ENCODE peak calls at places on chromosomes 13 and 19, in eight cellular contexts. W is GM23338, U is breast epithelium, H is endothelial cell of umbilical vein, V is transverse colon, B is HepG2, R is sigmoid colon, P is Panc1. S is an unnamed sample.

GRCh38 chr19:9839415-9839814 is 4.3 kb downstream of the PIN1 start:
- DNase-seq in B (no peak), W (no peak), P (no peak), V (no peak), H (no peak), R (no peak), U (no peak), S (no peak)

GRCh38 chr13:26719356-26719945 is 41.1 kb downstream of the GPR12 start:
- DNase-seq in R (no peak), H (peak), V (no peak), W (peak), U (no peak), B (no peak), P (no peak), S (peak)

GRCh38 chr19:55519461-55520311 is 17.2 kb downstream of the SBK2 start:
- DNase-seq in V (no peak), H (no peak), P (peak), W (no peak), B (peak), U (no peak), R (no peak), S (no peak)

GRCh38 chr19:3783660-3784584 is 2.3 kb downstream of the MATK start:
- DNase-seq in W (peak), V (no peak), P (no peak), U (no peak), R (no peak), B (peak), H (no peak), S (no peak)

GRCh38 chr19:38557205-38557799 is 60.5 kb downstream of the MAP4K1 start:
- DNase-seq in V (peak), H (no peak), R (no peak), P (no peak), W (no peak), U (no peak), B (no peak), S (no peak)

GRCh38 chr19:13001502-13002388 is 6.5 kb downstream of the NFIX start:
- DNase-seq in V (peak), B (no peak), H (no peak), W (no peak), P (no peak), R (peak), U (peak), S (no peak)

GRCh38 chr19:9793051-9793591 is 24.6 kb upstream of the ZNF846 start:
- DNase-seq in B (no peak), H (no peak), U (peak), V (peak), W (peak), P (no peak), R (peak), S (no peak)

GRCh38 chr13:42247883-42248282 is 24.1 kb upstream of the AKAP11 start:
- DNase-seq in P (no peak), U (no peak), H (no peak), V (no peak), B (no peak), W (no peak), R (no peak), S (no peak)

GRCh38 chr13:34420975-34421719 is 520.9 kb upstream of the NBEA start:
- DNase-seq in P (no peak), U (no peak), W (peak), V (no peak), R (no peak), H (no peak), B (no peak), S (no peak)

GRCh38 chr13:110297771-110298170 is 9.2 kb downstream of the COL4A1 start:
- DNase-seq in H (no peak), R (no peak), U (no peak), W (no peak), B (no peak), V (no peak), P (no peak), S (no peak)

GRCh38 chr19:21568816-21569496 is 63.6 kb downstream of the ZNF429 start:
- DNase-seq in W (peak), R (peak), P (no peak), V (peak), U (peak), H (no peak), B (no peak), S (no peak)

GRCh38 chr19:28023064-28023463 is 1189.9 kb downstream of the UQCRFS1 start:
- DNase-seq in W (no peak), B (no peak), U (no peak), H (no peak), V (no peak), P (no peak), R (no peak), S (peak)

GRCh38 chr13:95615539-95615938 is 29.0 kb downstream of the DZIP1 start:
- DNase-seq in H (no peak), U (no peak), W (no peak), V (no peak), P (no peak), B (no peak), R (no peak), S (no peak)

GRCh38 chr19:56152644-56153043 is 11.6 kb downstream of the ZNF444 start:
- DNase-seq in B (no peak), V (no peak), H (no peak), P (no peak), W (no peak), U (no peak), R (no peak), S (no peak)

GRCh38 chr13:100664171-100664900 is 10.3 kb downstream of the TMTC4 start:
- DNase-seq in W (no peak), P (no peak), V (no peak), B (no peak), R (no peak), U (no peak), H (no peak), S (peak)

GRCh38 chr13:114078501-114079451 is 53.6 kb downstream of the RASA3 start:
- DNase-seq in P (no peak), U (peak), R (peak), W (no peak), B (no peak), H (no peak), V (peak), S (no peak)

GRCh38 chr13:109389892-109390345 is 396.5 kb downstream of the IRS2 start:
- DNase-seq in B (no peak), P (no peak), R (no peak), H (no peak), V (no peak), U (no peak), W (no peak), S (no peak)

GRCh38 chr19:39969266-39969665 is 1.7 kb upstream of the PSMC4 start:
- DNase-seq in U (no peak), H (no peak), V (no peak), B (peak), R (no peak), W (no peak), P (no peak), S (no peak)

GRCh38 chr13:40966298-40966697 is 52.8 kb downstream of the ELF1 start:
- DNase-seq in B (no peak), V (no peak), U (no peak), R (no peak), W (no peak), H (no peak), P (no peak), S (no peak)

GRCh38 chr13:85693889-85694511 is 105.2 kb downstream of the SLITRK6 start:
- DNase-seq in U (no peak), H (no peak), P (peak), B (no peak), W (peak), R (no peak), V (no peak), S (no peak)

GRCh38 chr13:59867867-59868266 is 295.9 kb downstream of the DIAPH3 start:
- DNase-seq in U (no peak), V (no peak), W (no peak), R (no peak), H (no peak), P (no peak), B (no peak), S (no peak)

GRCh38 chr13:52371736-52372247 is 34.2 kb downstream of the THSD1 start:
- DNase-seq in P (no peak), W (no peak), B (peak), U (no peak), H (peak), V (no peak), R (no peak), S (no peak)

GRCh38 chr19:944171-944567 is 18.3 kb downstream of the ARID3A start:
- DNase-seq in B (no peak), U (no peak), W (no peak), V (peak), H (no peak), P (no peak), R (no peak), S (no peak)

GRCh38 chr19:11457831-11458230 is 22.4 kb downstream of the PRKCSH start:
- DNase-seq in P (no peak), R (no peak), U (no peak), H (no peak), V (no peak), B (no peak), W (no peak), S (no peak)

GRCh38 chr19:41499899-41500298 is 56.9 kb downstream of the ERICH4 start:
- DNase-seq in V (no peak), B (no peak), W (no peak), H (no peak), U (no peak), P (no peak), R (no peak), S (no peak)

GRCh38 chr19:41500443-41500842 is 57.5 kb downstream of the ERICH4 start:
- DNase-seq in P (no peak), V (no peak), U (no peak), W (no peak), R (no peak), B (no peak), H (peak), S (no peak)

GRCh38 chr19:41505105-41505504 is 62.1 kb downstream of the ERICH4 start:
- DNase-seq in P (no peak), W (no peak), V (no peak), H (no peak), U (no peak), B (no peak), R (no peak), S (no peak)

GRCh38 chr19:41501854-41502253 is 58.9 kb downstream of the ERICH4 start:
- DNase-seq in W (no peak), P (no peak), V (no peak), U (no peak), R (no peak), H (no peak), B (no peak), S (no peak)
- H3K27ac ChIP-seq in W (no peak), P (no peak), V (no peak), U (peak), R (peak), H (peak), B (no peak), S (no peak)

GRCh38 chr13:112905990-112906641 is 62.9 kb upstream of the MCF2L start:
- DNase-seq in H (no peak), V (no peak), B (peak), U (peak), R (no peak), P (no peak), W (peak), S (no peak)
- TF ChIP-seq POLR2AphosphoS5 in H (no peak), V (no peak), B (no peak), U (no peak), R (no peak), P (no peak), W (peak), S (no peak)

GRCh38 chr19:30666301-30666803 is 294.2 kb downstream of the ZNF536 start:
- DNase-seq in B (peak), U (no peak), P (peak), V (peak), R (no peak), H (peak), W (peak), S (no peak)

GRCh38 chr19:30667227-30667626 is 295.0 kb downstream of the ZNF536 start:
- DNase-seq in P (no peak), R (no peak), V (no peak), U (no peak), B (no peak), H (no peak), W (no peak), S (no peak)

GRCh38 chr19:30665449-30665848 is 293.3 kb downstream of the ZNF536 start:
- DNase-seq in R (no peak), V (no peak), B (no peak), P (no peak), W (no peak), U (no peak), H (no peak), S (no peak)

GRCh38 chr19:30662211-30662861 is 290.2 kb downstream of the ZNF536 start:
- DNase-seq in U (no peak), V (no peak), W (no peak), R (no peak), H (no peak), P (no peak), B (peak), S (no peak)

GRCh38 chr19:30664358-30665058 is 292.3 kb downstream of the ZNF536 start:
- DNase-seq in W (peak), P (no peak), B (peak), U (no peak), V (no peak), H (no peak), R (no peak), S (no peak)
- H3K27ac ChIP-seq in W (no peak), P (no peak), B (peak), U (no peak), V (peak), H (no peak), R (peak), S (no peak)

GRCh38 chr19:41870401-41870873 is 6.6 kb upstream of the CD79A start:
- DNase-seq in V (no peak), U (no peak), B (no peak), R (no peak), P (no peak), W (no peak), H (no peak), S (no peak)

GRCh38 chr19:41869374-41869955 is 7.6 kb upstream of the CD79A start:
- DNase-seq in R (no peak), W (no peak), U (no peak), B (no peak), P (no peak), V (no peak), H (no peak), S (no peak)

GRCh38 chr19:41872775-41873647 is 4.1 kb upstream of the CD79A start:
- DNase-seq in U (peak), W (peak), R (peak), P (peak), H (peak), B (peak), V (peak), S (no peak)

GRCh38 chr19:41872384-41872774 is 4.7 kb upstream of the CD79A start:
- DNase-seq in P (no peak), H (no peak), B (no peak), W (no peak), U (no peak), V (no peak), R (no peak), S (no peak)

GRCh38 chr19:41871573-41872383 is 5.3 kb upstream of the CD79A start:
- DNase-seq in R (peak), P (no peak), U (no peak), H (no peak), B (no peak), W (peak), V (peak), S (no peak)
- TF ChIP-seq POLR2AphosphoS5 in R (no peak), P (no peak), U (no peak), H (no peak), B (peak), W (no peak), V (peak), S (no peak)

DNA sequence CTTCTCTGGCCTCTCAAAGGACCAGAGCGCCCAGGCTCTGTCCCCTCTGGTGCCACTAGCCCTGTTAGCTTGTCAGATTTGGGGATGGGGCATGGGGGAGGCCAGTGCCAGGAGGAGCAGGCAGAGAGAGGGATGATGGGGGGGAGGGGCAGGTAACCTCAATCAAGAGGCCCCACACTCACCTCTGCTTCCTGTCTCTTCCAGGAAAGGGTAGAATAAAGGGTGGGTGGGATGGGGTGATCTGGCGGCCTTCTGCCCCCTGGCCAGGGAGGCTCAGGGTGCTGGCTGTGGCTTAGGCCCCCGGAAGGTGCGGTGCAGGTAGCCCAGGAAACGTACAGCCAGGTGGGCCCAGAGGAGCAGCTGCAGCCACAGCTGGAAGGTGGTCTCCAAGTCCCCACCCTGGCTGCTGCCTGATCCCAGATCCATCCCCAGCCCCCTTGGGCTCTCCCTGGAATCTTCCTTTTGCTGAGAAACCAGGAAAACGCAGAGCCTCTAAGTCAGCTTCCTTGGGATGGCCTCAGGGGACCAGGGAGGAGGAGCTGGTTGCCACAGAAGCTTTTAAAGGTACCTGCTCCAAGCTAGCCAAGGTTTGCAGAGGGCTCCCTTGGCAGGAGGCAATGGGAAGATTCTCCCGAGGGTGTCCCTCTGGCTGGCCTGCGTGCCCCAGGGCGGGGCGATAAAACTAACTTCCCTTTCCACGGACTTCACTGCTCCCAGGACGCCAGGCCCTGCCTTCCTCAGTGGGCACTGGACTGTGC is 5.3 kb downstream of the PRKACA start:
- DNase-seq in B (no peak), W (peak), P (no peak), U (no peak), H (no peak), V (no peak), R (no peak), S (no peak)
- H3K27ac ChIP-seq in B (peak), W (peak), P (peak), U (peak), H (no peak), V (peak), R (peak), S (peak)

GRCh38 chr13:32964987-32965386 is 51.2 kb upstream of the KL start:
- DNase-seq in R (no peak), V (no peak), B (no peak), P (no peak), W (no peak), U (no peak), H (no peak), S (no peak)

DNA sequence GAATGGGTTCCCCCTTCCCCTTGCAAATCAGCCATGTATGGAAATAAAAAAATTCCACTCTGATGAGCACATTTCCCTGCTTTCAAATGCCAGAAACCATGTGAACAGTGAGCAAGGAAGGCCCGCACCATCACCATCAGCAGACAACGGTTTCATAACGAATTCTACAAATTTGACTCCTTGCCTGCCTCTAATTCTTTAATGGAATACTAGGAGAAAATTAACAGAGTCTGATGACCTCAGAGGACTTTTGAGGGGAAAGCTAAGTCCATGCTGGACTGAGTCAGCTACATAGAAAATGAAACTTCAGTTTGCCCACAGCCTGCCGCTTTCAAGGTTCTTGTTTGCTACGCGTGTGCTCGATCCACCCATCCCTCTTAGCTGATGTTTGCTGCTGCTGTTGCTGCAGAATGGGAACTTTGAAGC is 46.7 kb upstream of the KL start:
- DNase-seq in V (no peak), P (no peak), U (no peak), H (peak), B (no peak), R (no peak), W (no peak), S (no peak)
- TF ChIP-seq POLR2AphosphoS5 in V (no peak), P (no peak), U (no peak), H (no peak), B (no peak), R (peak), W (no peak), S (no peak)

GRCh38 chr13:98802548-98802947 is 50.1 kb upstream of the SLC15A1 start:
- DNase-seq in V (no peak), U (no peak), B (no peak), H (no peak), W (no peak), R (no peak), P (no peak), S (no peak)
- H3K27ac ChIP-seq in V (no peak), U (no peak), B (no peak), H (no peak), W (no peak), R (no peak), P (no peak), S (no peak)

DNA sequence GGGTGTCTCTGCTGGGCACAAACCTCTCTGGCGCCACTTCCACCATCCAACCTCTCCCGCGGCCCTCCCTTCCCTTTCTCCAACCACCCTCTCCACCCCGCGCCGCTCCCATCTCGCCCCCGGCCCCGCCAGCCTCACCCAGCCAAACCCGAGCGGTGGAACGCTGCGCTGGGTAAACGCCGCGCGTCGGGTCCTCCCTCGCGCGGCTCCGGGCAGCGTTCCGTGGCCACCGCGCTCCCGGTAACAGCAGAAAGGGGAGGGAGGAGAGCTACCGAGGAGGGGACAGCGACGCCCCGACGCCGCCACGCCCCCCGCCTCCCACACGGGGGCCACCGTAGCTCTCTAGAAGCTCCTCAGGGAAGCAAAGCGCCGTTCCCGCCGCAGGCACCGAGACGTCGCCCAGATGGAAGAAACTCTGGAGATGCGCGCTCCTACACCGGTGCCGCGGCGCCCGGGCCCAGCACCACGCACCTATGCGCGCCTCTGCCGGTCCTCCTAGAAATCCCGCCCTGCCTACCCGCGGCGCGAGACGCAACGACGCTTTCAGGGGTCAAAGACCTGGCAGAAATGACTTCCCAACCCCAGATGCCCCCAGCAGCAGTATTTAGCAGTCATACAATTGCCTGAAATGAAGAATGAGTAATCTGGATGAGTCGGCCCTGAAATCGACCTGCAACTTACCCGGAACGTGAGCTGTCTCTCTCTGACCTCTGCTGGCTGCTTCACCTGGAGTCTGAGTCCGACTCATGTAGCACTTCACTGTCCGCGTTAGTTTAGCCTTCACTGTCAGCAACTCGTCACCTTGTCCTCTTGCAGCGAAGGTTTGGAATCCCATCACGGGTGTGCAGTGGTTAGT is at the start of gene RUBCNL:
- DNase-seq in W (peak), B (no peak), P (no peak), R (no peak), U (no peak), V (peak), H (no peak), S (no peak)
- TF ChIP-seq POLR2AphosphoS5 in W (no peak), B (no peak), P (no peak), R (peak), U (no peak), V (peak), H (no peak), S (no peak)

GRCh38 chr13:46663644-46664043 is 110.7 kb downstream of the LRCH1 start:
- DNase-seq in U (no peak), V (no peak), P (no peak), H (peak), W (no peak), R (no peak), B (no peak), S (no peak)
- H3K27ac ChIP-seq in U (peak), V (peak), P (no peak), H (peak), W (no peak), R (peak), B (no peak), S (no peak)

S was measured in vagina.